ENCODE peak calls at places on chromosome X, in four cellular contexts. One of them, this sample, is unnamed.

GRCh38 chrX:26918633-26919032 is 544.5 kb downstream of the PPP4R3C start:
- DNase-seq in effector CD4-positive, alpha-beta T cell: no peak
- DNase-seq in bronchial epithelial cell: peak
- DNase-seq in NCI-H1092 treated with DMSO at 0.1 percent for 48 hours: no peak
- DNase-seq in this sample: no peak

GRCh38 chrX:43805579-43805978 is 76.7 kb downstream of the MAOB start:
- DNase-seq in effector CD4-positive, alpha-beta T cell: no peak
- DNase-seq in bronchial epithelial cell: peak
- DNase-seq in NCI-H1092 treated with DMSO at 0.1 percent for 48 hours: no peak
- DNase-seq in this sample: no peak

GRCh38 chrX:74286950-74287349 is 17.0 kb upstream of the ZCCHC13 start:
- DNase-seq in effector CD4-positive, alpha-beta T cell: no peak
- DNase-seq in bronchial epithelial cell: peak
- DNase-seq in NCI-H1092 treated with DMSO at 0.1 percent for 48 hours: no peak
- DNase-seq in this sample: no peak

GRCh38 chrX:99172958-99173357 is 1237.1 kb downstream of the PCDH19 start:
- DNase-seq in NCI-H1092 treated with DMSO at 0.1 percent for 48 hours: no peak
- DNase-seq in effector CD4-positive, alpha-beta T cell: no peak
- DNase-seq in bronchial epithelial cell: no peak
- DNase-seq in this sample: no peak

GRCh38 chrX:72566448-72566847 is 6.2 kb downstream of the HDAC8 start:
- DNase-seq in NCI-H1092 treated with DMSO at 0.1 percent for 48 hours: no peak
- DNase-seq in bronchial epithelial cell: no peak
- DNase-seq in effector CD4-positive, alpha-beta T cell: no peak
- DNase-seq in this sample: no peak

GRCh38 chrX:135931644-135932487 is 38.4 kb downstream of the SAGE1 start:
- DNase-seq in bronchial epithelial cell: peak
- DNase-seq in NCI-H1092 treated with DMSO at 0.1 percent for 48 hours: peak
- DNase-seq in effector CD4-positive, alpha-beta T cell: peak
- DNase-seq in this sample: peak

GRCh38 chrX:132367984-132368383 is 120.9 kb downstream of the MBNL3 start:
- DNase-seq in effector CD4-positive, alpha-beta T cell: no peak
- DNase-seq in bronchial epithelial cell: peak
- DNase-seq in NCI-H1092 treated with DMSO at 0.1 percent for 48 hours: no peak
- DNase-seq in this sample: no peak

GRCh38 chrX:128310912-128311311 is 258.7 kb upstream of the ACTRT1 start:
- DNase-seq in effector CD4-positive, alpha-beta T cell: no peak
- DNase-seq in NCI-H1092 treated with DMSO at 0.1 percent for 48 hours: no peak
- DNase-seq in bronchial epithelial cell: no peak
- DNase-seq in this sample: no peak

GRCh38 chrX:78237127-78237526 is 90.3 kb downstream of the CYSLTR1 start:
- DNase-seq in effector CD4-positive, alpha-beta T cell: no peak
- DNase-seq in NCI-H1092 treated with DMSO at 0.1 percent for 48 hours: no peak
- DNase-seq in bronchial epithelial cell: peak
- DNase-seq in this sample: no peak

GRCh38 chrX:19543951-19544359 is 28.6 kb upstream of the MAP3K15 start:
- DNase-seq in effector CD4-positive, alpha-beta T cell: no peak
- DNase-seq in bronchial epithelial cell: no peak
- DNase-seq in NCI-H1092 treated with DMSO at 0.1 percent for 48 hours: no peak
- DNase-seq in this sample: no peak

GRCh38 chrX:37802028-37802427 is 22.2 kb downstream of the CYBB start:
- DNase-seq in bronchial epithelial cell: no peak
- DNase-seq in effector CD4-positive, alpha-beta T cell: no peak
- DNase-seq in NCI-H1092 treated with DMSO at 0.1 percent for 48 hours: no peak
- DNase-seq in this sample: no peak

GRCh38 chrX:153767674-153768055 is 3.6 kb downstream of the PLXNB3 start:
- DNase-seq in bronchial epithelial cell: no peak
- DNase-seq in NCI-H1092 treated with DMSO at 0.1 percent for 48 hours: no peak
- DNase-seq in effector CD4-positive, alpha-beta T cell: no peak
- DNase-seq in this sample: peak

GRCh38 chrX:119833905-119834304 is 18.9 kb downstream of the UPF3B start:
- DNase-seq in bronchial epithelial cell: no peak
- DNase-seq in effector CD4-positive, alpha-beta T cell: no peak
- DNase-seq in NCI-H1092 treated with DMSO at 0.1 percent for 48 hours: no peak
- DNase-seq in this sample: no peak

GRCh38 chrX:137568741-137569469 is 3.0 kb downstream of the ZIC3 start:
- DNase-seq in bronchial epithelial cell: no peak
- DNase-seq in effector CD4-positive, alpha-beta T cell: no peak
- DNase-seq in NCI-H1092 treated with DMSO at 0.1 percent for 48 hours: peak
- DNase-seq in this sample: no peak

GRCh38 chrX:48864210-48864609 is 28.8 kb upstream of the PCSK1N start:
- DNase-seq in NCI-H1092 treated with DMSO at 0.1 percent for 48 hours: no peak
- DNase-seq in bronchial epithelial cell: peak
- DNase-seq in effector CD4-positive, alpha-beta T cell: no peak
- DNase-seq in this sample: no peak

GRCh38 chrX:72620550-72621145 is 48.0 kb upstream of the HDAC8 start:
- DNase-seq in bronchial epithelial cell: peak
- DNase-seq in effector CD4-positive, alpha-beta T cell: no peak
- DNase-seq in NCI-H1092 treated with DMSO at 0.1 percent for 48 hours: no peak
- DNase-seq in this sample: no peak

GRCh38 chrX:39676434-39676833 is 421.3 kb downstream of the BCOR start:
- DNase-seq in NCI-H1092 treated with DMSO at 0.1 percent for 48 hours: no peak
- DNase-seq in effector CD4-positive, alpha-beta T cell: no peak
- DNase-seq in bronchial epithelial cell: no peak
- DNase-seq in this sample: no peak

GRCh38 chrX:47091149-47091775 is 13.0 kb downstream of the RGN start:
- DNase-seq in NCI-H1092 treated with DMSO at 0.1 percent for 48 hours: no peak
- DNase-seq in effector CD4-positive, alpha-beta T cell: no peak
- DNase-seq in bronchial epithelial cell: no peak
- DNase-seq in this sample: no peak

GRCh38 chrX:10077425-10078188 is 79.2 kb upstream of the CLCN4 start:
- DNase-seq in effector CD4-positive, alpha-beta T cell: no peak
- DNase-seq in NCI-H1092 treated with DMSO at 0.1 percent for 48 hours: no peak
- DNase-seq in bronchial epithelial cell: peak
- DNase-seq in this sample: no peak

GRCh38 chrX:155767101-155767878 is 113.9 kb upstream of the VAMP7 start:
- DNase-seq in bronchial epithelial cell: peak
- DNase-seq in NCI-H1092 treated with DMSO at 0.1 percent for 48 hours: peak
- DNase-seq in effector CD4-positive, alpha-beta T cell: no peak
- DNase-seq in this sample: peak

GRCh38 chrX:47264507-47265173 is 31.8 kb downstream of the USP11 start:
- DNase-seq in bronchial epithelial cell: peak
- DNase-seq in effector CD4-positive, alpha-beta T cell: no peak
- DNase-seq in NCI-H1092 treated with DMSO at 0.1 percent for 48 hours: no peak
- DNase-seq in this sample: no peak

GRCh38 chrX:65686246-65686645 is 18.8 kb downstream of the MSN start:
- DNase-seq in effector CD4-positive, alpha-beta T cell: no peak
- DNase-seq in NCI-H1092 treated with DMSO at 0.1 percent for 48 hours: no peak
- DNase-seq in bronchial epithelial cell: no peak
- DNase-seq in this sample: no peak

GRCh38 chrX:20594985-20595384 is 328.3 kb upstream of the RPS6KA3 start:
- DNase-seq in effector CD4-positive, alpha-beta T cell: no peak
- DNase-seq in bronchial epithelial cell: peak
- DNase-seq in NCI-H1092 treated with DMSO at 0.1 percent for 48 hours: no peak
- DNase-seq in this sample: no peak

GRCh38 chrX:153494541-153495361 is at the start of gene BGN:
- DNase-seq in NCI-H1092 treated with DMSO at 0.1 percent for 48 hours: peak
- DNase-seq in effector CD4-positive, alpha-beta T cell: no peak
- DNase-seq in bronchial epithelial cell: no peak
- DNase-seq in this sample: no peak

GRCh38 chrX:124984140-124984813 is 335.4 kb upstream of the TEX13C start:
- DNase-seq in effector CD4-positive, alpha-beta T cell: no peak
- DNase-seq in bronchial epithelial cell: no peak
- DNase-seq in NCI-H1092 treated with DMSO at 0.1 percent for 48 hours: no peak
- DNase-seq in this sample: no peak

GRCh38 chrX:40402771-40403533 is 177.8 kb upstream of the ATP6AP2 start:
- DNase-seq in NCI-H1092 treated with DMSO at 0.1 percent for 48 hours: no peak
- DNase-seq in bronchial epithelial cell: peak
- DNase-seq in effector CD4-positive, alpha-beta T cell: no peak
- DNase-seq in this sample: no peak

GRCh38 chrX:19673334-19674040 is 158.2 kb upstream of the MAP3K15 start:
- DNase-seq in effector CD4-positive, alpha-beta T cell: no peak
- DNase-seq in bronchial epithelial cell: peak
- DNase-seq in NCI-H1092 treated with DMSO at 0.1 percent for 48 hours: peak
- DNase-seq in this sample: no peak

GRCh38 chrX:40093586-40093985 is 4.2 kb downstream of the BCOR start:
- DNase-seq in effector CD4-positive, alpha-beta T cell: no peak
- DNase-seq in bronchial epithelial cell: no peak
- DNase-seq in NCI-H1092 treated with DMSO at 0.1 percent for 48 hours: no peak
- DNase-seq in this sample: no peak

GRCh38 chrX:65993915-65994460 is 45.9 kb downstream of the VSIG4 start:
- DNase-seq in bronchial epithelial cell: no peak
- DNase-seq in NCI-H1092 treated with DMSO at 0.1 percent for 48 hours: no peak
- DNase-seq in effector CD4-positive, alpha-beta T cell: no peak
- DNase-seq in this sample: no peak

This sample was measured in T-helper 1 cell.